ENCODE peak calls at places on chromosomes 5 and 9, in five cellular contexts. L is SK-N-SH, U is H1, I is HCT116, G is K562. Y is an unnamed sample.

GRCh38 chr5:90983148-90983547 is 400.0 kb downstream of the ARRDC3 start:
- DNase-seq in L (peak), U (no peak), I (no peak), G (peak), Y (no peak)

GRCh38 chr9:128555180-128555721 is 2.9 kb downstream of the SPTAN1 start:
- DNase-seq in L (no peak), U (no peak), I (peak), G (peak), Y (peak)

GRCh38 chr5:62312674-62313073 is 6.7 kb downstream of the KIF2A start:
- DNase-seq in L (no peak), U (no peak), I (no peak), G (no peak), Y (no peak)

GRCh38 chr5:85109616-85110015 is 724.9 kb upstream of the EDIL3 start:
- DNase-seq in L (no peak), U (no peak), I (no peak), G (no peak), Y (no peak)

GRCh38 chr9:9913276-9913832 is 699.4 kb downstream of the PTPRD start:
- DNase-seq in L (no peak), U (no peak), I (no peak), G (no peak), Y (no peak)

GRCh38 chr9:86720893-86721698 is 226.2 kb downstream of the GAS1 start:
- DNase-seq in L (no peak), U (no peak), I (no peak), G (no peak), Y (no peak)

GRCh38 chr9:106796771-106797170 is 66.2 kb upstream of the ZNF462 start:
- DNase-seq in L (no peak), U (no peak), I (no peak), G (no peak), Y (no peak)

GRCh38 chr9:91736898-91737601 is 213.0 kb downstream of the ROR2 start:
- DNase-seq in L (peak), U (no peak), I (no peak), G (no peak), Y (no peak)

GRCh38 chr9:17509151-17509550 is 69.7 kb upstream of the SH3GL2 start:
- DNase-seq in L (no peak), U (no peak), I (no peak), G (no peak), Y (no peak)

GRCh38 chr9:109447329-109448076 is 50.6 kb downstream of the PTPN3 start:
- DNase-seq in L (no peak), U (no peak), I (no peak), G (no peak), Y (no peak)

GRCh38 chr9:81193362-81194339 is 495.7 kb downstream of the TLE1 start:
- DNase-seq in L (no peak), U (no peak), I (no peak), G (no peak), Y (no peak)

GRCh38 chr5:44242791-44243190 is 146.4 kb downstream of the FGF10 start:
- DNase-seq in L (no peak), U (no peak), I (no peak), G (no peak), Y (no peak)

GRCh38 chr5:56075361-56075760 is 80.6 kb upstream of the IL6ST start:
- DNase-seq in L (no peak), U (no peak), I (no peak), G (no peak), Y (no peak)

GRCh38 chr9:128819716-128820664 is 1.7 kb downstream of the ENDOG start:
- DNase-seq in L (peak), U (no peak), I (no peak), G (peak), Y (no peak)

GRCh38 chr5:60797482-60798153 is 46.5 kb downstream of the ELOVL7 start:
- DNase-seq in L (no peak), U (no peak), I (no peak), G (no peak), Y (no peak)

GRCh38 chr5:82985763-82986162 is 91.4 kb downstream of the TMEM167A start:
- DNase-seq in L (no peak), U (no peak), I (no peak), G (no peak), Y (no peak)

GRCh38 chr5:32160228-32160627 is 13.9 kb downstream of the GOLPH3 start:
- DNase-seq in L (no peak), U (no peak), I (no peak), G (no peak), Y (no peak)

GRCh38 chr5:37954561-37954960 is 114.7 kb upstream of the GDNF start:
- DNase-seq in L (no peak), U (no peak), I (no peak), G (no peak), Y (no peak)

GRCh38 chr9:9246726-9247125 is 1366.1 kb downstream of the PTPRD start:
- DNase-seq in L (no peak), U (no peak), I (no peak), G (no peak), Y (no peak)

GRCh38 chr9:111399772-111400563 is 69.9 kb upstream of the OR2K2 start:
- DNase-seq in L (peak), U (peak), I (peak), G (peak), Y (peak)

GRCh38 chr9:99373912-99374311 is 151.8 kb downstream of the SEC61B start:
- DNase-seq in L (no peak), U (no peak), I (no peak), G (no peak), Y (no peak)

GRCh38 chr9:20220286-20220685 is 402.0 kb downstream of the MLLT3 start:
- DNase-seq in L (no peak), U (no peak), I (no peak), G (no peak), Y (no peak)

GRCh38 chr9:21656776-21657637 is 145.4 kb upstream of the MTAP start:
- DNase-seq in L (no peak), U (no peak), I (no peak), G (no peak), Y (no peak)

GRCh38 chr5:31827862-31828261 is 188.9 kb downstream of the PDZD2 start:
- DNase-seq in L (no peak), U (no peak), I (no peak), G (no peak), Y (no peak)

GRCh38 chr5:80569961-80570786 is at the start of gene ANKRD34B:
- DNase-seq in L (peak), U (peak), I (no peak), G (no peak), Y (peak)

GRCh38 chr5:7794301-7794700 is 56.6 kb downstream of the CFAP90 start:
- DNase-seq in L (no peak), U (no peak), I (no peak), G (no peak), Y (no peak)

GRCh38 chr5:33816791-33817190 is 75.0 kb downstream of the ADAMTS12 start:
- DNase-seq in L (no peak), U (no peak), I (no peak), G (no peak), Y (no peak)

GRCh38 chr5:368162-369084 is 46.9 kb downstream of the AHRR start:
- DNase-seq in L (no peak), U (peak), I (no peak), G (no peak), Y (no peak)

GRCh38 chr5:116097301-116097700 is 12.5 kb downstream of the COMMD10 start:
- DNase-seq in L (no peak), U (no peak), I (no peak), G (no peak), Y (no peak)

GRCh38 chr9:132446887-132447286 is 36.9 kb downstream of the CFAP77 start:
- DNase-seq in L (no peak), U (no peak), I (no peak), G (no peak), Y (no peak)
- TF ChIP-seq JUND in L (no peak), U (no peak), I (no peak), G (no peak), Y (no peak)

GRCh38 chr5:108484035-108484434 is 102.1 kb upstream of the FBXL17 start:
- DNase-seq in L (no peak), U (no peak), I (no peak), G (no peak), Y (no peak)

DNA sequence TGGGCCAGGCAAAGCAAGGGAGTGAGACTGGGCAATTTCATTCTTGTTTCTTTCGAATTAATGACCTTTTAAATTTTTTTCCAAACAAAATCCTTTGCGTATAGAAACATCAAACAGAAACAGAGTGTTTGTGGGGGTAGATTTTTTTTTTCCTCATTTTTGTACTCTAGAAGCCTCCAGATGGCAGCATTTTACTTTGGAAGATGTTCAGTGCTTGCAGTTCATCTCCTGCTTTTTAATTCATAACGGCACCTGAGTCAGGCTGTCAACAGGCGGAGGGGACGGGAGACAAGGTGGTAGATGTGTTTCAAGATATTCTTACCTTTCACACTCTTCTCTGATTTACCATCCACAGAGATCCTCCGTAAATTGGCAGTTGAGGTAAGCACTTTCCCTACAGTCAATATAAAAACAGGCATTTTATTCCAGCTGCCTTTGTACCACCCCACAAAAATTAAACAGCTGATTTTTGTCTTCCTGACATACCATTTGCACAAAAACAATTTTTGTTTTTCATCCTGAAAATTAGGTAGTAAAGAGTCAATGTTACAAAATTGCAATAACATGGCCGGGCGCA is 99.5 kb upstream of the FBXL17 start:
- DNase-seq in L (peak), U (no peak), I (peak), G (peak), Y (peak)
- TF ChIP-seq JUND in L (no peak), U (no peak), I (no peak), G (no peak), Y (no peak)

DNA sequence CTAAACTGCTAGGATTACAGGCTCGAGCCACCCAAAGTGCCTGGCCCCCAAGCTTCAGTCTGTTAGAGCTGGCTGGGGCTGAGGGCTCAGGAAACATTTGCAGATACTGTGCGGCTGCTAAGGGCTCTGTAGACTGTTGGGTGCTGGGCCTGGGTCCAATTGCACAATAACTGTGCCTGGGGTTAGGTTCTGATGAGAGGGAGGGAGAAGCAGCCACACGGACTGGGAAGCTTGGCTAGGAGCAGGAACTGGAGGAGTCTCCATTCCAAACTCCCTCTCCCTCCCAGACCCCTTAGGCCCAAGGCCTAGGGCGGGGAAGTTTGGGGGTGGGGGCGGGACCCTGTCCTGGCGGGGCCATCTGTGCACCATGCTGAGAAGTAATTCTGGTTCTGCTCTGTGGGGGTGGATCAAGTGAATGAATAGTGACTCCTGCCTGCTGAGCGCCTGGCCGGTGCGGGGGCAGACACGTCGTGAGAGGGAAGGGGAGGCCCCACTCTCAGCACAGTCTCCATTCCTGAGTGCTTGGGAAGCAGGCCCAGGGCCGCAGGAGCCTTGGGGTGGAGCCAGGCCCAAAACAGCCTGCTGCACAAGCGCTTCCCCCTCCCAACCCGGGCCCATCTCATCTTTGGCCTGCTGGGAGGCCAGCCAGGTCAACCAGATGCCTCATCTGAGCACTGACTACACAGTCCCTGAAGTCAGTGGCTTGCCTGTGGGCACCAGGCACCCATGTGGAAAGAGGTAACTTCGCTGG is 1.5 kb downstream of the ASS1 start:
- DNase-seq in L (peak), U (peak), I (no peak), G (peak), Y (peak)
- TF ChIP-seq JUND in L (no peak), U (no peak), I (no peak), G (no peak), Y (no peak)

GRCh38 chr9:137665697-137666504 is 47.1 kb downstream of the EHMT1 start:
- DNase-seq in L (no peak), U (no peak), I (no peak), G (no peak), Y (peak)
- TF ChIP-seq JUND in L (no peak), U (no peak), I (no peak), G (no peak), Y (no peak)

GRCh38 chr5:155943516-155944407 is 383.2 kb upstream of the SGCD start:
- DNase-seq in L (peak), U (peak), I (no peak), G (peak), Y (peak)
- TF ChIP-seq JUND in L (no peak), U (no peak), I (no peak), G (no peak), Y (no peak)

GRCh38 chr9:114209151-114209550 is 53.8 kb downstream of the COL27A1 start:
- DNase-seq in L (no peak), U (no peak), I (no peak), G (no peak), Y (no peak)

GRCh38 chr9:114207034-114207815 is 51.9 kb downstream of the COL27A1 start:
- DNase-seq in L (no peak), U (no peak), I (no peak), G (no peak), Y (peak)

GRCh38 chr9:114205171-114206015 is 50.1 kb downstream of the COL27A1 start:
- DNase-seq in L (no peak), U (no peak), I (no peak), G (no peak), Y (no peak)

GRCh38 chr9:114206221-114206760 is 51.0 kb downstream of the COL27A1 start:
- DNase-seq in L (no peak), U (no peak), I (no peak), G (no peak), Y (no peak)

GRCh38 chr9:114207845-114208244 is 52.5 kb downstream of the COL27A1 start:
- DNase-seq in L (no peak), U (no peak), I (no peak), G (no peak), Y (peak)
- TF ChIP-seq JUND in L (no peak), U (no peak), I (no peak), G (no peak), Y (no peak)

DNA sequence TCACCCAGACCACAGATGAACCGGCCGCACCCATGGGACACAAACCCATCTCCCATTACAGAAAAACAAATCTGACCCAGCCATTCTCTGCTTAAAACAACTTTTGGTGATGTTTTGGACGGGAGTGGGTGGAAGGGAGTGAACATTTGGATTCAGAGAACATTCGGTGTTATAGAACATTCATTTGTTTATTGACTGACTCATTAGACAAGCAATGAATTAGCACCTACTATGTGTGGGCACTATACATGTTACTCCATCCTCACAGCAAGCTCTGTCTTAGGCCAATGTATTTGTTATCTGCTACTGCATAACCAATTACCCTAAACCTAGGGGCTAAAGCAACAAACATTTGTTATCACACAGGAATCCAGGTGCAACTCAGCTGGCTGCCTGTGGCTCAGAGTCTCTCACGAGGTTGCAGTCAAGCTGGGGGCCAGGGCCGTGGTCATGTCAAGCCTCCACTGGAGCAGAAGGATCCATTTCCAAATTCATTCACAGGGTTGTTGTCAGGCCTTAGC is 5.1 kb upstream of the ERGIC1 start:
- DNase-seq in L (no peak), U (no peak), I (no peak), G (no peak), Y (no peak)
- TF ChIP-seq JUND in L (no peak), U (no peak), I (no peak), G (no peak), Y (no peak)

DNA sequence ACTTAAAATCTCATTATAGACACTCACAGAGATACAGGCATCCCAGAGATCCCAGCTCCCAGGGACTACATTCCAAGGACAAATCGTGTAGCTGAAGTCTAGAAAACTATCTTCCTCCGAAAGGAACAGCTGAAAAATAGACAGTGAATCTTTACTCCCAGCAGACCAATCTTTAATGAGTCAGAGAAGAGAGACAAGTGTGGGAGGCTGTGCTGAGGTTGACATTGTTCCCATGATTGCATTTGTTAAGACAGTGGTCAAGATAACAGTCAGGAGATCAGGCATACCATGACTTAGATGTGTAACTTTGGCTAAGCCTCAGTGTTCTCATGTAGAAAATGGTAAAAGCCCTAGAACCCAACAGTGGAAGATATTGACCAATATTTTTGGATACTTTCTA is 120.7 kb downstream of the PAPPA start:
- DNase-seq in L (no peak), U (no peak), I (no peak), G (no peak), Y (no peak)
- TF ChIP-seq JUND in L (no peak), U (no peak), I (no peak), G (peak), Y (no peak)

GRCh38 chr5:154654484-154655375 is 100.4 kb upstream of the LARP1 start:
- DNase-seq in L (no peak), U (no peak), I (no peak), G (peak), Y (no peak)
- TF ChIP-seq JUND in L (no peak), U (no peak), I (no peak), G (peak), Y (no peak)

Y was measured in T47D.